ENCODE peak calls at places on chromosomes 12 and 14, in ten cellular contexts. Q, T, Z, H, K, N, I, X, R and E are unnamed samples.

GRCh38 chr14:68937790-68938514 is 41.1 kb downstream of the ACTN1 start:
- DNase-seq in N (no peak), X (peak; percentile 84), T (peak; percentile 84), K (peak; percentile 72), I (no peak), H (no peak), R (peak; percentile 69), Z (peak; percentile 85), Q (no peak), E (peak; percentile 49)

GRCh38 chr12:117685115-117685926 is 283.5 kb downstream of the KSR2 start:
- DNase-seq in I (peak; percentile 96), X (peak; percentile 97), Z (peak; percentile 80), R (peak; percentile 89), T (peak; percentile 91), K (peak; percentile 97), N (no peak), Q (peak; percentile 29), H (no peak), E (no peak)

GRCh38 chr12:126772171-126772864 is 1494.7 kb upstream of the TMEM132C start:
- DNase-seq in N (peak; percentile 2), Z (no peak), K (no peak), X (no peak), R (peak; percentile 90), H (no peak), I (peak; percentile 97), T (no peak), Q (no peak), E (no peak)

GRCh38 chr14:34682787-34683321 is 31.5 kb downstream of the CFL2 start:
- DNase-seq in Q (no peak), Z (no peak), I (no peak), H (no peak), N (no peak), R (no peak), T (no peak), K (no peak), X (no peak), E (no peak)

GRCh38 chr12:102534899-102535298 is 54.5 kb upstream of the IGF1 start:
- DNase-seq in T (peak; percentile 63), R (peak; percentile 73), H (no peak), K (no peak), X (peak; percentile 65), Q (no peak), Z (no peak), I (no peak), N (peak; percentile 20), E (peak; percentile 62)

GRCh38 chr12:16531623-16532022 is 74.3 kb downstream of the LMO3 start:
- DNase-seq in R (no peak), X (no peak), K (no peak), I (no peak), H (no peak), T (no peak), Z (no peak), Q (peak; percentile 21), N (no peak), E (no peak)

GRCh38 chr12:31272607-31273225 is 53.2 kb downstream of the SINHCAF start:
- DNase-seq in N (no peak), H (no peak), X (peak; percentile 50), K (no peak), Z (no peak), T (no peak), R (no peak), I (no peak), Q (no peak), E (no peak)

GRCh38 chr12:93645702-93646101 is 31.5 kb upstream of the CRADD start:
- DNase-seq in N (peak; percentile 71), Z (no peak), R (peak; percentile 60), I (peak; percentile 58), Q (no peak), H (no peak), T (no peak), X (no peak), K (no peak), E (peak; percentile 11)

GRCh38 chr12:130041983-130042812 is 120.1 kb upstream of the FZD10 start:
- DNase-seq in Q (peak; percentile 57), X (peak; percentile 98), K (no peak), R (peak; percentile 19), N (no peak), T (no peak), H (no peak), I (no peak), Z (peak; percentile 24), E (peak; percentile 16)

GRCh38 chr12:131430158-131430772 is 280.6 kb upstream of the SFSWAP start:
- DNase-seq in R (no peak), I (no peak), T (peak; percentile 15), H (no peak), Q (no peak), X (peak; percentile 41), Z (no peak), K (no peak), N (no peak), E (no peak)

GRCh38 chr14:50836515-50836914 is 5.6 kb upstream of the NIN start:
- DNase-seq in H (no peak), I (no peak), N (peak; percentile 68), K (no peak), T (no peak), X (no peak), Z (no peak), Q (no peak), R (peak; percentile 64), E (no peak)

GRCh38 chr14:57918791-57919190 is 52.9 kb upstream of the SLC35F4 start:
- DNase-seq in T (no peak), Q (no peak), X (no peak), N (no peak), K (no peak), R (no peak), Z (no peak), I (no peak), H (no peak), E (no peak)

GRCh38 chr14:64826845-64827244 is 52.9 kb downstream of the SPTB start:
- DNase-seq in R (peak; percentile 24), K (no peak), Q (no peak), X (peak; percentile 55), I (no peak), H (no peak), T (no peak), N (no peak), Z (no peak), E (peak; percentile 34)

GRCh38 chr12:122861586-122861970 is 26.3 kb downstream of the HIP1R start:
- DNase-seq in T (peak; percentile 73), Z (no peak), X (peak; percentile 56), N (no peak), I (no peak), Q (no peak), H (no peak), K (no peak), R (no peak), E (no peak)
- H3K9ac ChIP-seq in T (no peak overlapping the region), Z (peak overlapping the region; percentile 72), X (no peak overlapping the region), N (no peak overlapping the region), I (no peak overlapping the region), Q (no peak overlapping the region), H (no peak overlapping the region), K (no peak overlapping the region), R (no peak overlapping the region), E (no peak overlapping the region)

GRCh38 chr12:4269279-4269991 is 4.1 kb upstream of the CCND2 start:
- DNase-seq in I (no peak), H (no peak), R (peak; percentile 33), K (peak; percentile 65), X (peak; percentile 98), N (peak; percentile 29), Z (peak; percentile 93), T (peak; percentile 95), Q (peak; percentile 76), E (peak; percentile 48)

GRCh38 chr12:4268549-4269181 is 4.9 kb upstream of the CCND2 start:
- DNase-seq in K (peak; percentile 40), X (no peak), Q (no peak), N (no peak), H (no peak), T (peak; percentile 51), Z (peak; percentile 41), I (no peak), R (peak; percentile 8), E (peak; percentile 11)

GRCh38 chr12:4270016-4270669 is 3.4 kb upstream of the CCND2 start:
- DNase-seq in N (no peak), T (no peak), K (no peak), X (peak; percentile 87), R (no peak), Z (peak; percentile 82), Q (no peak), H (no peak), I (no peak), E (no peak)

GRCh38 chr12:4266990-4267389 is 6.6 kb upstream of the CCND2 start:
- DNase-seq in N (no peak), I (no peak), H (no peak), Z (no peak), K (no peak), T (no peak), Q (no peak), X (no peak), R (no peak), E (no peak)

DNA sequence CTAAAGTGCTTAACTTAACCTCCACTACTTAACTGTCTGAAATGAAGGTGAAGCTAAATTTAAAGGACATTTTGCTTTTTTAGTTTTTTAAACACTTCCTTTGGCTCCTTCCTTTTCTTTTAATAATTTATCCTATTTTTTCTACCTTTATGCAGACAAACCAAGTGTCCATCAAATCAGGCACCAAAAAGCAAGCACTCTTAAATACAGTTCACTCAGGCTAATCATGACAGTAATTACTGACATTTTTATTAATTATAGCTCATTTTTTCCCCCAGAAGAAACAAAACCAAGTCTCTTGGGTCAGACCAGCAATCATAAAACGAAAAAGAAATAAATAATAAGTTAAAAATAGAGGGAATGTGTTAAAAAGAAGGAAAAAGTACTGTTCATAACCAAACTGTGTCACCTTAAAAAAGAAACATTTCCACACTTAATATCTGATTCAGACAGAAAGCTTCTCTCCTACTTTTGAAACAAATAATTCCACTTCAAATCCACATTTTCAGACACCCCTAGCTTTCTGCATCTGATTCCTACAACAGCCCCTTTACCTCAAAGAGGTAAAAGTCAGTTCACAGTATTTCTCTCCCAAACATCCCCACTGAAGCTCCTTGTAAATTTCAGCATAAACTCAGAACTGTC is 5.5 kb upstream of the CCND2 start:
- DNase-seq in I (no peak), T (no peak), X (no peak), N (no peak), Q (no peak), R (no peak), K (peak; percentile 33), Z (no peak), H (no peak), E (peak; percentile 3)
- H3K4me3 ChIP-seq in I (no peak overlapping the region), T (no peak overlapping the region), X (peak overlapping the region; percentile 85), N (no peak overlapping the region), Q (no peak overlapping the region), R (no peak overlapping the region), K (no peak overlapping the region), Z (no peak overlapping the region), H (peak overlapping the region; percentile 89), E (peak overlapping the region; percentile 82)

GRCh38 chr14:31970744-31971143 is 106.4 kb upstream of the ARHGAP5 start:
- DNase-seq in R (no peak), X (no peak), I (no peak), T (no peak), H (no peak), K (no peak), Z (no peak), Q (no peak), N (no peak), E (no peak)
- H3K9ac ChIP-seq in R (no peak overlapping the region), X (no peak overlapping the region), I (no peak overlapping the region), T (no peak overlapping the region), H (no peak overlapping the region), K (no peak overlapping the region), Z (no peak overlapping the region), Q (no peak overlapping the region), N (no peak overlapping the region), E (no peak overlapping the region)

DNA sequence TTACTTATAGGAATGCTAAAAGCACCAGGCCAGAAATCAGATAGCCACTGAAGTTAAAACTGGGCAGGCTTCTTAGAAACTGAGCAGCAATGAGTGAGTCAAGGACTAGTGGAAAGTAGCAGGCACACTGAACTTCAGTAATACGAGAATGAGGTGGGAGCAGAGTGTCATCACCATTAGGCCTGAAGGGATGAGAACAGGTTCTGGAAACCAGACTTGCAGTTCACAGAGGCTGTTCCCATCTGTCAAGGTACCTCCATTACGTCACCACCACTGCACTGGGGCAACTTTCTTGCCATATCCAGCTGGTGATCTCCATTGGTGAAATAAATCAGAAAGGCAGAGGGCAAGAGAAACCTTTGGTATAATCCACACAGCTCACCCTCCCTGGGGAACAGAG is 15.6 kb downstream of the ZNF10 start:
- DNase-seq in N (no peak), R (no peak), Q (no peak), Z (no peak), I (no peak), X (no peak), K (no peak), T (no peak), H (no peak), E (no peak)
- H3K4me3 ChIP-seq in N (no peak overlapping the region), R (no peak overlapping the region), Q (no peak overlapping the region), Z (no peak overlapping the region), I (no peak overlapping the region), X (no peak overlapping the region), K (no peak overlapping the region), T (peak overlapping the region; percentile 3), H (no peak overlapping the region), E (peak overlapping the region; percentile 50)